ENCODE peak calls at places on chromosomes 7 and 10, in eight cellular contexts. B is PC-3, Q is HCT116, E is OCI-LY7, N is fibroblast of lung, O is MM.1S, D is GM23248, J is neural progenitor cell. Y is an unnamed sample. For H3K79me2, the result is how much of the 10 kb centered on the place peaks cover.

GRCh38 chr10:14429043-14429713 is 98.5 kb upstream of the FRMD4A start:
- DNase-seq in B (no peak), Q (no peak), E (no peak), N (no peak), O (no peak), D (no peak), J (peak), Y (peak)

GRCh38 chr10:16509996-16510395 is 11.7 kb downstream of the C1QL3 start:
- DNase-seq in B (no peak), Q (no peak), E (no peak), N (no peak), O (no peak), D (peak), J (no peak), Y (no peak)

GRCh38 chr7:74051629-74052410 is 23.8 kb downstream of the ELN start:
- DNase-seq in B (peak), Q (peak), E (peak), N (no peak), O (peak), D (no peak), J (peak), Y (peak)

GRCh38 chr7:157627033-157627432 is 290.2 kb downstream of the DNAJB6 start:
- DNase-seq in B (no peak), Q (no peak), E (no peak), N (no peak), O (no peak), D (no peak), J (no peak), Y (no peak)

GRCh38 chr10:48463318-48464003 is 141.4 kb downstream of the ARHGAP22 start:
- DNase-seq in B (no peak), Q (no peak), E (no peak), N (no peak), O (no peak), D (peak), J (peak), Y (peak)

GRCh38 chr10:13322615-13323148 is 22.8 kb upstream of the PHYH start:
- DNase-seq in B (no peak), Q (no peak), E (no peak), N (no peak), O (no peak), D (no peak), J (no peak), Y (no peak)

GRCh38 chr10:97584060-97584797 is at the start of gene HOGA1:
- DNase-seq in B (peak), Q (peak), E (no peak), N (peak), O (no peak), D (peak), J (peak), Y (peak)

GRCh38 chr7:146375155-146375554 is 258.6 kb downstream of the CNTNAP2 start:
- DNase-seq in B (no peak), Q (no peak), E (no peak), N (no peak), O (no peak), D (no peak), J (peak), Y (peak)

GRCh38 chr10:93790454-93790853 is 32.7 kb downstream of the LGI1 start:
- DNase-seq in B (no peak), Q (no peak), E (no peak), N (no peak), O (no peak), D (no peak), J (peak), Y (peak)

GRCh38 chr10:70537398-70538194 is 59.0 kb downstream of the PALD1 start:
- DNase-seq in B (peak), Q (no peak), E (peak), N (no peak), O (peak), D (peak), J (peak), Y (peak)

GRCh38 chr10:29820890-29821398 is 186.2 kb upstream of the SVIL start:
- DNase-seq in B (no peak), Q (no peak), E (no peak), N (no peak), O (no peak), D (peak), J (no peak), Y (no peak)

GRCh38 chr10:24858244-24858907 is 94.0 kb downstream of the PRTFDC1 start:
- DNase-seq in B (peak), Q (no peak), E (no peak), N (peak), O (peak), D (peak), J (no peak), Y (peak)

GRCh38 chr10:132547421-132547861 is 9.9 kb downstream of the INPP5A start:
- DNase-seq in B (no peak), Q (no peak), E (no peak), N (no peak), O (no peak), D (no peak), J (no peak), Y (no peak)

GRCh38 chr10:13349776-13350274 is 1.7 kb upstream of the SEPHS1 start:
- DNase-seq in B (peak), Q (no peak), E (peak), N (peak), O (no peak), D (peak), J (peak), Y (peak)

GRCh38 chr7:95318501-95318900 is 5.8 kb downstream of the PON1 start:
- DNase-seq in B (no peak), Q (no peak), E (no peak), N (no peak), O (no peak), D (no peak), J (no peak), Y (no peak)

GRCh38 chr7:95317966-95318365 is 6.4 kb downstream of the PON1 start:
- DNase-seq in B (no peak), Q (no peak), E (no peak), N (no peak), O (no peak), D (no peak), J (no peak), Y (no peak)

GRCh38 chr7:95317546-95317945 is 6.8 kb downstream of the PON1 start:
- DNase-seq in B (no peak), Q (no peak), E (no peak), N (no peak), O (no peak), D (no peak), J (peak), Y (peak)

GRCh38 chr7:95320663-95321062 is 3.7 kb downstream of the PON1 start:
- DNase-seq in B (no peak), Q (no peak), E (no peak), N (no peak), O (no peak), D (no peak), J (no peak), Y (no peak)

GRCh38 chr7:95319570-95319969 is 4.8 kb downstream of the PON1 start:
- DNase-seq in B (no peak), Q (no peak), E (no peak), N (no peak), O (no peak), D (no peak), J (no peak), Y (no peak)
- H3K79me2 ChIP-seq in B (under half), Q (under half), E (under half), N (under half), O (under half), D (under half), J (under half), Y (under half)

GRCh38 chr7:136495081-136495480 is 373.4 kb upstream of the CHRM2 start:
- DNase-seq in B (no peak), Q (no peak), E (no peak), N (no peak), O (peak), D (no peak), J (no peak), Y (no peak)
- H3K79me2 ChIP-seq in B (under half), Q (under half), E (under half), N (under half), O (under half), D (under half), J (under half), Y (under half)

DNA sequence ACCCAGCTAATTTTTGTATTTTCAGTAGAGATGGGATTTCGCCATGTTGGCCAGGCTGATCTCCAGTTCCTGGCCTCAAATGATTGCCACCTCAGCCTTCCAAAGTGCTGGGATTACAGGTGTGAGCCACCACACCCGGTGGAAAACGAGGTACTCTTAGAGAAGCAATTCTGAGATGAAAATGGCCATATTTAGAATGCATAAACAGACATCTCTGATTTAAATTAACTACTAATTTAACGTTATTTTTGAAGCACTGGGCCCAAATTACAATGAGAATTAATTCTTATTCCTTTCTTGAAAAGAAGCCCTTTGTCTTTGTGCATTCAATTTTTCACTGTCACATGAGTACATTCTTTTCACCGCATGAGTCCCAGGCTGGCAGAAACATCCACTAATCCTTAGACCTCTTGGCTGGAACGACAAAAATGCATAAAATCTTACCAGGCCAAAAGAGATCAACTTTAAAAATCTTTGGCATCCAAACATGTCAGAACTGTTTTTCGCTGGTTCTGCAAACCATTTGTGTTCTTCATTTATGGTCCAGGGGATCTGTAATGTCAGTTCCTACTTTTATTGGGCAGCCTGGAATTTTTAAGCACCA is 60.1 kb upstream of the CAPZA2 start:
- DNase-seq in B (no peak), Q (no peak), E (no peak), N (peak), O (no peak), D (peak), J (peak), Y (no peak)
- H3K79me2 ChIP-seq in B (under half), Q (under half), E (under half), N (under half), O (under half), D (under half), J (under half), Y (under half)

GRCh38 chr10:107576746-107577145 is 412.2 kb upstream of the SORCS1 start:
- DNase-seq in B (peak), Q (no peak), E (no peak), N (no peak), O (no peak), D (peak), J (no peak), Y (peak)
- H3K79me2 ChIP-seq in B (under half), Q (under half), E (under half), N (under half), O (under half), D (under half), J (under half), Y (under half)

DNA sequence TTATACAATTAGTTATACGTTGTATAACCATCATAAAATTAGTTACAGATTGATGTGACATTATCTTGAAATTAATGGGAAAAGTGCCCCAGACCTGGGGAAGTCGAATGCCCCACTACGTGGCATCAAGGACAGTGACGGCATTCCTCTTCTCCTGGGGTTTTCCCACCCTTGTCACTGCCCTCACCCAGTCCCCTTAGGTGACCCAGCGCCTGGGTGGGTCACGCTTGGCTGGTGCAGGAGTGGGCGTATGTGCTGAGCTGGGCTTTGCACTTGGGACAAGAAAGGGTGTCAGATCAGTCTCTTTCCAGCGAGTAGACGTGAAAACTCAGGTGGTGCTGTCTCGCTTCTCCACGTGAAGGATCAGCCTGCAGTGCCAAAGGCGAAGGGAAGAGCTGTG is 7.6 kb downstream of the FOXK1 start:
- DNase-seq in B (no peak), Q (no peak), E (no peak), N (no peak), O (no peak), D (peak), J (no peak), Y (no peak)
- H3K79me2 ChIP-seq in B (half or more), Q (half or more), E (half or more), N (half or more), O (half or more), D (half or more), J (half or more), Y (under half)

GRCh38 chr10:102715880-102716279 is 1.4 kb downstream of the SFXN2 start:
- DNase-seq in B (no peak), Q (no peak), E (no peak), N (no peak), O (no peak), D (no peak), J (no peak), Y (no peak)
- H3K79me2 ChIP-seq in B (under half), Q (under half), E (half or more), N (under half), O (half or more), D (under half), J (half or more), Y (under half)

GRCh38 chr10:688621-689426 is 644 bp downstream of the DIP2C start:
- DNase-seq in B (peak), Q (no peak), E (no peak), N (peak), O (no peak), D (peak), J (peak), Y (peak)
- H3K79me2 ChIP-seq in B (under half), Q (under half), E (under half), N (under half), O (under half), D (half or more), J (half or more), Y (under half)

GRCh38 chr10:125011171-125011925 is 69.4 kb downstream of the ZRANB1 start:
- DNase-seq in B (peak), Q (no peak), E (no peak), N (no peak), O (no peak), D (no peak), J (no peak), Y (no peak)
- H3K79me2 ChIP-seq in B (under half), Q (half or more), E (under half), N (under half), O (under half), D (half or more), J (half or more), Y (half or more)